ENCODE peak calls at places on chromosomes 11 and 22, in seven cellular contexts. M is CD4-positive, alpha-beta T cell; T is Daoy; H is HCEC 1CT; A is brain microvascular endothelial cell; S is LoVo; V is GDM1. J is an unnamed sample.

GRCh38 chr11:18853086-18853720 is 61.6 kb upstream of the PTPN5 start:
- DNase-seq in M (no peak), T (peak), H (no peak), A (peak), S (peak), V (no peak), J (peak)

GRCh38 chr11:118155781-118156530 is 3.3 kb upstream of the SCN4B start:
- DNase-seq in M (no peak), T (no peak), H (no peak), A (no peak), S (no peak), V (no peak), J (no peak)

GRCh38 chr22:37632174-37633081 is 7.0 kb upstream of the SH3BP1 start:
- DNase-seq in M (no peak), T (no peak), H (no peak), A (no peak), S (no peak), V (no peak), J (no peak)

GRCh38 chr11:16763746-16764145 is 25.3 kb downstream of the C11orf58 start:
- DNase-seq in M (no peak), T (no peak), H (no peak), A (no peak), S (no peak), V (no peak), J (no peak)

GRCh38 chr11:112255075-112255739 is 5.5 kb downstream of the PLET1 start:
- DNase-seq in M (no peak), T (peak), H (peak), A (peak), S (no peak), V (peak), J (no peak)

GRCh38 chr22:40953446-40953845 is 2.3 kb downstream of the RBX1 start:
- DNase-seq in M (no peak), T (no peak), H (no peak), A (no peak), S (no peak), V (no peak), J (no peak)

GRCh38 chr11:26710489-26710888 is 11.4 kb downstream of the SLC5A12 start:
- DNase-seq in M (no peak), T (no peak), H (no peak), A (no peak), S (no peak), V (no peak), J (no peak)

GRCh38 chr11:108873938-108874337 is 209.1 kb downstream of the DDX10 start:
- DNase-seq in M (no peak), T (no peak), H (no peak), A (no peak), S (no peak), V (no peak), J (no peak)

GRCh38 chr11:126282742-126283591 is at the start of gene TIRAP:
- DNase-seq in M (peak), T (peak), H (peak), A (peak), S (peak), V (no peak), J (peak)

GRCh38 chr11:13169709-13170108 is 107.9 kb upstream of the BMAL1 start:
- DNase-seq in M (no peak), T (peak), H (peak), A (peak), S (peak), V (no peak), J (no peak)

GRCh38 chr11:58933661-58934060 is 5.6 kb upstream of the GLYATL1 start:
- DNase-seq in M (no peak), T (no peak), H (no peak), A (no peak), S (no peak), V (no peak), J (no peak)

GRCh38 chr11:46246514-46246913 is 30.9 kb upstream of the CREB3L1 start:
- DNase-seq in M (no peak), T (no peak), H (peak), A (no peak), S (no peak), V (no peak), J (no peak)

GRCh38 chr22:38850941-38851849 is 7.4 kb upstream of the NPTXR start:
- DNase-seq in M (no peak), T (peak), H (peak), A (peak), S (peak), V (no peak), J (no peak)

GRCh38 chr11:115360186-115360824 is 143.9 kb downstream of the CADM1 start:
- DNase-seq in M (no peak), T (peak), H (no peak), A (no peak), S (no peak), V (no peak), J (no peak)

GRCh38 chr11:101863361-101863760 is 51.4 kb upstream of the CEP126 start:
- DNase-seq in M (no peak), T (peak), H (peak), A (peak), S (no peak), V (no peak), J (no peak)

GRCh38 chr11:115279831-115280761 is 224.1 kb downstream of the CADM1 start:
- DNase-seq in M (no peak), T (peak), H (no peak), A (no peak), S (peak), V (no peak), J (no peak)